ENCODE peak calls at places on chromosomes 16 and 17, in nine cellular contexts. S, A, F, R, U, J, H, K and B are unnamed samples.

GRCh38 chr17:20208717-20209116 is 199.6 kb downstream of the SPECC1 start:
- DNase-seq in S (no peak), A (no peak), F (no peak), R (no peak), U (no peak), J (no peak), H (no peak), K (no peak), B (no peak)

GRCh38 chr16:66959645-66960177 is 1.4 kb upstream of the CES3 start:
- DNase-seq in S (no peak), A (no peak), F (no peak), R (no peak), U (no peak), J (no peak), H (peak; percentile 81), K (no peak), B (no peak)

GRCh38 chr17:59839646-59840328 is 53.0 kb downstream of the TUBD1 start:
- DNase-seq in S (no peak), A (no peak), F (no peak), R (no peak), U (no peak), J (no peak), H (no peak), K (no peak), B (no peak)

GRCh38 chr16:86018487-86018886 is 119.5 kb downstream of the IRF8 start:
- DNase-seq in S (peak; percentile 66), A (no peak), F (no peak), R (peak; percentile 88), U (no peak), J (no peak), H (no peak), K (peak; percentile 44), B (peak; percentile 28)

GRCh38 chr16:1534021-1535020 is 855 bp downstream of the TMEM204 start:
- DNase-seq in S (no peak), A (no peak), F (no peak), R (no peak), U (no peak), J (no peak), H (no peak), K (peak; percentile 36), B (no peak)

GRCh38 chr17:19313746-19314651 is 48.5 kb downstream of the B9D1 start:
- DNase-seq in S (no peak), A (no peak), F (no peak), R (no peak), U (no peak), J (no peak), H (no peak), K (no peak), B (no peak)

GRCh38 chr16:81350306-81350615 is 35.5 kb downstream of the GAN start:
- DNase-seq in S (no peak), A (no peak), F (no peak), R (no peak), U (no peak), J (no peak), H (no peak), K (no peak), B (peak; percentile 2)

GRCh38 chr16:19698480-19699465 is 19.3 kb downstream of the KNOP1 start:
- DNase-seq in S (no peak), A (no peak), F (no peak), R (no peak), U (no peak), J (no peak), H (no peak), K (no peak), B (no peak)

GRCh38 chr17:79622201-79622601 is 11.3 kb upstream of the RBFOX3 start:
- DNase-seq in S (peak; percentile 38), A (no peak), F (no peak), R (no peak), U (no peak), J (no peak), H (peak; percentile 6), K (no peak), B (no peak)

GRCh38 chr17:33390479-33391027 is 97.5 kb upstream of the ASIC2 start:
- DNase-seq in S (no peak), A (no peak), F (no peak), R (no peak), U (no peak), J (no peak), H (no peak), K (no peak), B (no peak)

GRCh38 chr17:5080591-5080990 is 2.3 kb downstream of the ZFP3 start:
- DNase-seq in S (no peak), A (no peak), F (no peak), R (no peak), U (no peak), J (no peak), H (no peak), K (no peak), B (no peak)

GRCh38 chr17:65707780-65708179 is 146.3 kb upstream of the AXIN2 start:
- DNase-seq in S (no peak), A (no peak), F (no peak), R (no peak), U (no peak), J (no peak), H (no peak), K (no peak), B (no peak)

GRCh38 chr16:78292726-78293380 is 193.4 kb downstream of the WWOX start:
- DNase-seq in S (no peak), A (no peak), F (no peak), R (no peak), U (no peak), J (no peak), H (no peak), K (no peak), B (no peak)

GRCh38 chr17:72422204-72422504 is 301.3 kb downstream of the SOX9 start:
- DNase-seq in S (no peak), A (no peak), F (no peak), R (no peak), U (no peak), J (no peak), H (no peak), K (peak; percentile 62), B (no peak)

GRCh38 chr17:835263-835662 is 53.1 kb downstream of the MRM3 start:
- DNase-seq in S (no peak), A (no peak), F (no peak), R (peak; percentile 3), U (no peak), J (no peak), H (no peak), K (no peak), B (no peak)

GRCh38 chr17:39678340-39679116 is 9.3 kb downstream of the PGAP3 start:
- DNase-seq in S (no peak), A (no peak), F (no peak), R (no peak), U (no peak), J (no peak), H (no peak), K (no peak), B (no peak)

GRCh38 chr16:85903576-85903975 is 4.6 kb downstream of the IRF8 start:
- DNase-seq in S (no peak), A (no peak), F (peak; percentile 35), R (no peak), U (no peak), J (no peak), H (no peak), K (no peak), B (no peak)

GRCh38 chr16:57374067-57374534 is 1.8 kb downstream of the CX3CL1 start:
- DNase-seq in S (no peak), A (no peak), F (no peak), R (no peak), U (no peak), J (no peak), H (peak; percentile 74), K (no peak), B (no peak)

GRCh38 chr17:36823850-36824677 is 113.2 kb upstream of the LHX1 start:
- DNase-seq in S (no peak), A (no peak), F (no peak), R (no peak), U (no peak), J (no peak), H (no peak), K (no peak), B (no peak)